ENCODE peak calls at places on chromosomes 4 and X, in five cellular contexts. T, B, U, D and L are unnamed samples. For H3K27me3, the result is how much of the 10 kb centered on the place peaks cover.

GRCh38 chrX:122504026-122504425 is 680.1 kb upstream of the GRIA3 start:
- DNase-seq in T (no peak), D (no peak), B (no peak), U (no peak), L (no peak)

GRCh38 chrX:989959-990510 is 222.4 kb downstream of the CRLF2 start:
- DNase-seq in D (no peak), U (peak), B (peak), T (peak), L (no peak)

GRCh38 chr4:188005561-188005960 is 10.0 kb downstream of the ZFP42 start:
- DNase-seq in B (no peak), U (no peak), T (no peak), D (no peak), L (no peak)

GRCh38 chr4:108130955-108131354 is 37.8 kb downstream of the LEF1 start:
- DNase-seq in U (no peak), B (peak), T (no peak), D (no peak), L (no peak)

GRCh38 chr4:55172694-55173287 is 47.4 kb upstream of the KDR start:
- DNase-seq in U (peak), D (no peak), B (peak), T (no peak), L (no peak)

GRCh38 chr4:7187297-7187592 is 5.1 kb upstream of the SORCS2 start:
- DNase-seq in D (no peak), B (no peak), T (no peak), U (no peak), L (no peak)

GRCh38 chrX:8374041-8374825 is 90.4 kb upstream of the VCX3B start:
- DNase-seq in D (no peak), B (peak), T (no peak), U (no peak), L (no peak)

GRCh38 chr4:7806080-7806630 is 133.5 kb downstream of the AFAP1 start:
- DNase-seq in U (peak), B (no peak), T (peak), D (no peak), L (no peak)

GRCh38 chr4:3765271-3766206 is 646 bp upstream of the ADRA2C start:
- DNase-seq in U (peak), B (peak), T (peak), D (no peak), L (peak)

GRCh38 chrX:70134116-70134477 is 850 bp downstream of the IGBP1 start:
- DNase-seq in T (peak), U (peak), B (peak), D (no peak), L (peak)

GRCh38 chr4:177405508-177405907 is 36.7 kb downstream of the AGA start:
- DNase-seq in U (no peak), D (no peak), T (no peak), B (no peak), L (no peak)

GRCh38 chrX:28324306-28324705 is 262.9 kb upstream of the IL1RAPL1 start:
- DNase-seq in D (no peak), B (peak), U (no peak), T (no peak), L (no peak)

GRCh38 chr4:162422312-162422711 is 258.5 kb upstream of the FSTL5 start:
- DNase-seq in U (no peak), T (no peak), D (no peak), B (no peak), L (no peak)

GRCh38 chr4:14864365-14864762 is 137.9 kb upstream of the CPEB2 start:
- DNase-seq in D (no peak), U (no peak), T (no peak), B (no peak), L (no peak)

GRCh38 chrX:11470231-11470630 is 177.0 kb downstream of the AMELX start:
- DNase-seq in T (peak), D (no peak), U (no peak), B (no peak), L (no peak)

GRCh38 chrX:39018526-39018925 is 217.3 kb downstream of the MID1IP1 start:
- DNase-seq in B (no peak), T (no peak), U (no peak), D (no peak), L (no peak)

GRCh38 chr4:83618991-83619390 is 83.1 kb downstream of the GPAT3 start:
- DNase-seq in D (no peak), U (no peak), T (peak), B (peak), L (no peak)

GRCh38 chr4:42328978-42329377 is 68.3 kb upstream of the SHISA3 start:
- DNase-seq in T (no peak), D (no peak), U (no peak), B (no peak), L (no peak)

GRCh38 chr4:3675251-3676115 is 90.7 kb upstream of the ADRA2C start:
- DNase-seq in U (no peak), T (no peak), D (no peak), B (peak), L (no peak)

GRCh38 chr4:3462790-3463415 is at the start of gene DOK7:
- DNase-seq in T (no peak), B (no peak), U (no peak), D (no peak), L (no peak)

GRCh38 chr4:71239365-71239764 is 99.5 kb upstream of the SLC4A4 start:
- DNase-seq in U (peak), B (peak), D (no peak), T (peak), L (no peak)

GRCh38 chr4:21139327-21139726 is 439.1 kb downstream of the PACRGL start:
- DNase-seq in B (no peak), U (no peak), T (no peak), D (no peak), L (no peak)

GRCh38 chr4:160235771-160236170 is 1132.9 kb downstream of the RAPGEF2 start:
- DNase-seq in B (no peak), D (no peak), U (no peak), T (no peak), L (no peak)

GRCh38 chrX:12360389-12360788 is 222.1 kb downstream of the FRMPD4 start:
- DNase-seq in D (no peak), T (peak), U (peak), B (no peak), L (no peak)

GRCh38 chrX:149871940-149872339 is 9.0 kb upstream of the MAGEA8 start:
- DNase-seq in B (peak), D (no peak), T (no peak), U (peak), L (no peak)

GRCh38 chr4:139873111-139873866 is 207.7 kb downstream of the MGST2 start:
- DNase-seq in T (peak), B (no peak), D (no peak), U (no peak), L (no peak)

GRCh38 chr4:55184600-55185523 is 59.5 kb upstream of the KDR start:
- DNase-seq in U (peak), D (no peak), T (peak), B (peak), L (no peak)

GRCh38 chrX:117376460-117376859 is 740.1 kb downstream of the KLHL13 start:
- DNase-seq in T (no peak), B (no peak), D (no peak), U (no peak), L (no peak)

GRCh38 chrX:40449396-40449795 is 131.4 kb upstream of the ATP6AP2 start:
- DNase-seq in D (no peak), T (no peak), B (no peak), U (no peak), L (no peak)

GRCh38 chrX:7330971-7331746 is 183.2 kb upstream of the PUDP start:
- DNase-seq in T (peak), D (no peak), U (peak), B (no peak), L (no peak)

GRCh38 chr4:84914686-84915395 is 51.6 kb downstream of the WDFY3 start:
- DNase-seq in B (no peak), T (no peak), U (no peak), D (no peak), L (no peak)

GRCh38 chr4:84915396-84915780 is 51.1 kb downstream of the WDFY3 start:
- DNase-seq in T (peak), D (no peak), U (no peak), B (no peak), L (no peak)

GRCh38 chr4:84916233-84916632 is 50.3 kb downstream of the WDFY3 start:
- DNase-seq in T (no peak), U (peak), B (peak), D (no peak), L (no peak)

GRCh38 chr4:84917869-84918600 is 48.5 kb downstream of the WDFY3 start:
- DNase-seq in B (no peak), T (no peak), U (no peak), D (no peak), L (no peak)

DNA sequence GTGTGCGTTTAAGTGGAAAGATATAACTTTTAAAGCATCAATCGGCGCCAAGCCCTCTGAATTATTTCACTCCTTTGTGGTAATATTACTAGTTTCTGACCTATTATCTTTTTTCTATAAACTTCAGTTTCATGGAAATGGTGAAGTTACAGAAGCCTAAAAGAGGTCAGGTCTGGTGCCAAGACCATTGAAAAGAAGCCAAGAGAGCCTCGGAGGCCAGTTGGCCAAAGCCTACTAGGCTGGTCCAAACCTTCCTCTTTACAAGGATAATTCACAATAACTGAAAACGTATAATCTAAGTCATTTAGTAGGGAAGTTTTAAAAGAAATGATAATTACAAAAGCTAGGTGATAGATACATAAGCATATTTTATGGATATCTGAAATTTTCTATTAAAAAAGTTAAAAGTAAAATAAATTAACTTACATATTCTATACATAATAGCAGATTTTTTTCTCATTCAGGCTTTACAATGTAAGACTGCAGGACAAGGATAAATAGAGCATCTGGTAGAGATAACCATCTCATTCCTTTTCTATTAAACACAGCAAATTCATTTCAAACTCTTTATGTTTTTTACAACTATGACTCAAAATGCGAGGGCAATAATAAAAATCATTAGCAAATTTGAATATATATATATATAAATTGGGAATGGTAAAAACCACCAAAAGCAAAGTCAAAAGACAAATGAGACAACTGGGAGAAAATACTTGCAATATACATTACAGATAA is 49.2 kb downstream of the WDFY3 start:
- DNase-seq in D (no peak), U (no peak), B (no peak), T (peak), L (no peak)
- H3K27me3 ChIP-seq in D (under half), U (under half), B (under half), T (under half), L (under half)

GRCh38 chr4:110622841-110623709 is at the start of gene PITX2:
- DNase-seq in U (peak), T (peak), D (peak), B (peak), L (peak)

GRCh38 chr4:110621328-110621812 is 1.5 kb downstream of the PITX2 start:
- DNase-seq in D (no peak), U (peak), B (peak), T (no peak), L (no peak)

GRCh38 chr4:110623710-110624015 is 786 bp upstream of the PITX2 start:
- DNase-seq in T (no peak), B (no peak), D (no peak), U (no peak), L (no peak)

GRCh38 chr4:110620352-110621327 is 2.2 kb downstream of the PITX2 start:
- DNase-seq in D (no peak), B (peak), U (peak), T (no peak), L (peak)

DNA sequence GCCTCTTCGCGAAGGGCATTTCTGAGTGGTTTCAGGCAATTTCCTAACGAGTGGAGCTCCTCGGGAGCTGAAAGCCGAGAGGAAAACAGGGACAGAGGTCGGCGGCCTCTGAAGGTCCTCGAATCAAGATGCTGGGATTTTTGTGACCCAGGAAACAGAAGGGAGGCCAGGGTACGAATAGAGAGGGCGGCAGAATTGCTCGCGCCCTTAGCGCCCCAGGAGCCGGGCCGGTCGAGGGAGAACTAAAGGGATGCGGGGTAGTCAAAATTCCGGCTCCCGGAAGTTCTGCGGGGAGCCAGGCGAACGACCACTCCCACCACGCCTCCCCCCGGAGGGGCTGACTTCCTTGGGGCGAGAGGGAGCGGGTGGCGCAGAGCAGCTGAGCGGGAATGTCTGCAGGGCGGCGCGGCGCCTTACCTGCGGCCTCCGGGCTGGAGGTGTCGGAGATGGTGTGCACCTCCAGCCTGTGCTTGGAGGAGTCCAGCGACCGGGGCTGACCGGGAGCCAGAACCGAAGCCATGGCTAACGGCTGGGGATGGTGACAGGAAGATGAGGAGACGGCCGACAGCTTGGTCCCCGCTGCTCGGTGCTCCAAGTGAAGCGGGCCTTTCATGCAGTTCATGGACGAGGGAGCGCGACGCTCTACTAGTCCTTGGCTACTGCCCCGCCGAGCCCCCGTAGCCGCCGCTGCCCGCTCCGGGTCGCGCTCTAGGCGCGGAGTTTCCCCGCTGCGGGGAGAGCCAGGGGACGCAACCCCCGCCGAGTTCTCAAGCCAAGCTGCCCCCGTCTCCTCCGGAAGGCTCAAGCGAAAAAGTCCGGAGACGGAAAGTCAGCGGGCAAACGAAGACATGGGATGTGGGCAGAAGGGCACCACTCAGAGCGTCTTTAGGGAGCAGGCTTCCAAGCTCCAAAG is 782 bp downstream of the PITX2 start:
- DNase-seq in D (no peak), U (peak), B (peak), T (no peak), L (peak)
- H2BK15ac ChIP-seq in D (no peak), U (peak), B (no peak), T (no peak), L (no peak)

GRCh38 chr4:48491514-48492176 is 1.6 kb downstream of the ZAR1 start:
- DNase-seq in U (no peak), T (no peak), B (peak), D (no peak), L (no peak)
- H3K4me3 ChIP-seq in U (no peak), T (no peak), B (no peak), D (peak), L (no peak)

DNA sequence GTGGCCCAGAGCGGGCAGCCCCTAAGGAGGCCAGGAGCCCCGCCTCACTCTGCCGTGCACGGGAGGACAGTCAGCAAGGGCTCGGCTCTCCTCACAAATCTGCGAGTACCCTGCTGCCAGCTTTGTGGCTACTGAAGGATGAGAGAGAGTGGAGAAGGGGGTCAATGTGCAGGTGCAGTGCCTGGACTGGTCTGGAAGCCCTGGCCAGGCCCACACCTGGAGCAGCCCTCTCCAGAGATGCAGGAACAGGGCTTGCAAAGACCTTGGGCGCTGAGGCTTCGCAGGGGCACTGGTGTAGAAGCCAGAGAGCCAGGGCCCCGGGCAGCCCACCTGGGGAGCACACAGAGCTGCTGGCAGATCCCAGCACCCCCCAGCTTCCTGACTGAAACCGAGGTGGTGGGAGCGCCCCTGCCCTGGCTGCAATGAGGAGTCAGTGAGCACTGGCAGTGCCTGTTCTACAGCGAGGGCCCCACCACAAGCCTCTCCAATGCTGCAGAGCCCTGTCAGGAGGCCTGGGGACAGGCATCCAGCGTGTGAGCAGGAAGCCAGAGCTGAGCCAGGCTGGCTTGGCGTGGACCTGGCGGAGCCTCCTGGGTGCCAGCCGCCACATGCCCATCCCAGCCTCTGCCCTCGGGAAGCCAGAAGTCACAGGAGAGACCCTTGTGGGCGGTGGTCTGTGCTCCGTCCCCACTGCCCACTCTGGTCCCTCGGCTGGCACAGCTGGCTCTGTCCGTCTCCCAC is 3.9 kb downstream of the SPON2 start:
- DNase-seq in B (no peak), U (no peak), D (no peak), T (no peak), L (no peak)
- H3K27me3 ChIP-seq in B (under half), U (under half), D (half or more), T (under half), L (half or more)

GRCh38 chrX:154378799-154379568 is at the start of gene EMD:
- DNase-seq in U (peak), B (peak), D (peak), T (peak), L (peak)
- H2BK15ac ChIP-seq in U (peak), B (no peak), D (no peak), T (no peak), L (no peak)

DNA sequence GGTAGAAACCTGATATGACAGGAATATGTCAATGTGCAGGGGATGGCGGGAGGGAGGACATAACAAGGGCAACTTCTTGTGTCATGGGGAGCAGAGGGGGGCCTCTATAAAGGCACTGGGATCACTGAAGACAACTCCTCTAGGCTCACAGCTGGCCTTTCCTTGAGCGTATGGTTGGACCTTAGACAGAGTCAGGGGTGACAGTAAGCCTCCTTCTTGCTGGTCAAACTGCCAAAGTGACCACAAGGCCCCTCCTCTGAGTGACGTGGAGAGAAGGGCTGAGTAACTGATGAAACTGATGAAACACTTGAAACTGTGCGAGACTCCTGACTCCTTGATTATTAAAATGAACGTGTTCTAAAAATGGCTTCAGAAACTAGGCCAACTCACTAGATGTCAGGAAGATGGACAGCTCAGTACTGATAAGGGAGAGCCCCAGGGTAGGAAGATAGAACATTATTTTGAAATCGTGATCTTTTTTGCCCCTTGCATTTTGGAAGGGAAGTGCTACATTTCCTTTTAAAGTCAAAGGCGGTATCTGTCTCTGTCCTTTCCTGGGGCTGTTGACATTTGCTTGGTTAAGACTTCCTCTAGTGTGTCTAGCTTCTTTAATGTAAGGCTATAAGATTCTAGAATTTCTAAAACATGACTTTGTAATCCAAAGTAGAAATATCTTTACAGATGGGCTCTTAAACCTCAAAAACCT is 1.6 kb downstream of the RAB33A start:
- DNase-seq in T (peak), B (no peak), D (no peak), U (peak), L (no peak)
- H3K4me3 ChIP-seq in T (no peak), B (no peak), D (no peak), U (peak), L (peak)

DNA sequence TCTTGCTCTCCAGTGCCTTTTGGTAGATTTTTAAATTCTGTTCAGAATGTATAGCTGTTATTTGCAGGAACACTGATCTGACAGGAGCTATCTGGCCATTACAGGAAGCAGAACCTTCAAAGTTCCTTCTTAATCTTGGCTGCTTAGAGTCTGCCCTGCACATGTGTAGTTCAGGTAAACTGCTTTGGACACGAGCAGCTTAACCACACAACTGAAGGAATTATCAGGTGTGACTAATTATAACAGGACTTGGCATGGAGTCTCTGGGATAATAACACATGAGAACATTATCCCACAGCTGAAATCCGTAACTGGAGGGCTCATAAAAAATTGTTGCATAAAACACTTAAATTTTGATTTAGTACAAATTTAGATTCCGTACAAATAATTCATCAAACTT is 11.6 kb upstream of the ING2 start:
- DNase-seq in U (no peak), B (no peak), D (no peak), T (no peak), L (no peak)
- H3K27me3 ChIP-seq in U (under half), B (under half), D (under half), T (under half), L (under half)